ENCODE peak calls at places on chromosome 7, in six cellular contexts. R is lower lobe of right lung, X is Peyer's patch, T is skeletal muscle cell, K is upper lobe of right lung, N is PC-3. C is an unnamed sample.

GRCh38 chr7:122166708-122167107 is 22.7 kb upstream of the AASS start:
- DNase-seq in X (no peak), N (peak; percentile 64), R (no peak), K (no peak), T (no peak), C (peak; percentile 55)

GRCh38 chr7:88328787-88329186 is 22.1 kb upstream of the STEAP4 start:
- DNase-seq in X (no peak), K (no peak), N (no peak), T (no peak), R (no peak), C (no peak)

GRCh38 chr7:129665013-129665401 is 53.5 kb downstream of the NRF1 start:
- DNase-seq in X (no peak), T (peak; percentile 92), R (no peak), K (no peak), N (peak; percentile 96), C (peak; percentile 75)

GRCh38 chr7:94823952-94824351 is 83.4 kb upstream of the PPP1R9A start:
- DNase-seq in X (no peak), T (peak; percentile 31), N (peak; percentile 77), K (no peak), R (no peak), C (peak; percentile 7)

GRCh38 chr7:155803418-155804376 is 8.6 kb downstream of the SHH start:
- DNase-seq in X (peak; percentile 74), R (peak; percentile 91), T (no peak), N (peak; percentile 53), K (peak; percentile 94), C (peak; percentile 45)

GRCh38 chr7:74453321-74454011 is at the start of gene GTF2IRD1:
- DNase-seq in K (peak; percentile 85), T (peak; percentile 50), N (peak; percentile 55), R (peak; percentile 77), X (peak; percentile 82), C (peak; percentile 92)

GRCh38 chr7:66639773-66640172 is 11.1 kb downstream of the KCTD7 start:
- DNase-seq in K (no peak), T (no peak), R (no peak), N (no peak), X (no peak), C (no peak)

GRCh38 chr7:47180268-47180826 is 401.6 kb downstream of the TNS3 start:
- DNase-seq in K (no peak), N (peak; percentile 73), T (peak; percentile 31), X (no peak), R (no peak), C (peak; percentile 90)

GRCh38 chr7:94710256-94710655 is 54.3 kb upstream of the SGCE start:
- DNase-seq in T (no peak), K (no peak), X (no peak), N (peak; percentile 7), R (no peak), C (peak; percentile 31)

GRCh38 chr7:33882040-33882800 is 23.1 kb upstream of the BMPER start:
- DNase-seq in T (no peak), N (no peak), X (no peak), K (no peak), R (no peak), C (no peak)

GRCh38 chr7:102167254-102167653 is 119.4 kb upstream of the SH2B2 start:
- DNase-seq in T (no peak), N (no peak), K (no peak), R (no peak), X (no peak), C (no peak)

GRCh38 chr7:131068604-131069021 is 259.1 kb upstream of the MKLN1 start:
- DNase-seq in R (no peak), X (no peak), N (peak; percentile 18), T (no peak), K (no peak), C (peak; percentile 59)

GRCh38 chr7:37901890-37902524 is 14.6 kb downstream of the SFRP4 start:
- DNase-seq in N (peak; percentile 73), R (no peak), T (no peak), K (no peak), X (no peak), C (peak; percentile 65)

GRCh38 chr7:151383638-151384351 is 26.0 kb downstream of the WDR86 start:
- DNase-seq in T (no peak), X (no peak), K (peak; percentile 50), N (no peak), R (no peak), C (no peak)

GRCh38 chr7:90595801-90596683 is at the start of gene CDK14:
- DNase-seq in N (peak; percentile 59), R (peak; percentile 91), K (peak; percentile 91), T (no peak), X (peak; percentile 84), C (peak; percentile 93)

GRCh38 chr7:13920053-13920697 is 69.3 kb downstream of the ETV1 start:
- DNase-seq in X (no peak), K (no peak), N (peak; percentile 97), R (no peak), T (peak; percentile 100), C (peak; percentile 96)

GRCh38 chr7:16794990-16795389 is 9.8 kb downstream of the AGR2 start:
- DNase-seq in T (no peak), N (no peak), K (no peak), R (no peak), X (no peak), C (no peak)

GRCh38 chr7:159118220-159118595 is 26.5 kb downstream of the VIPR2 start:
- DNase-seq in K (no peak), X (no peak), T (no peak), N (no peak), R (no peak), C (no peak)

GRCh38 chr7:67738-68395 is 124.5 kb upstream of the FAM20C start:
- DNase-seq in T (no peak), N (peak; percentile 72), R (peak; percentile 30), X (no peak), K (peak; percentile 39), C (no peak)

GRCh38 chr7:131880078-131880477 is 323.6 kb upstream of the PODXL start:
- DNase-seq in R (no peak), X (no peak), T (no peak), N (no peak), K (no peak), C (no peak)

GRCh38 chr7:13981070-13981469 is 8.4 kb downstream of the ETV1 start:
- DNase-seq in N (peak; percentile 91), X (no peak), K (no peak), T (peak; percentile 96), R (no peak), C (peak; percentile 93)

GRCh38 chr7:69602522-69602921 is 4.2 kb downstream of the AUTS2 start:
- DNase-seq in X (no peak), T (no peak), K (no peak), N (no peak), R (no peak), C (no peak)

GRCh38 chr7:30911561-30911969 is at the start of gene AQP1:
- DNase-seq in T (no peak), R (peak; percentile 91), K (peak; percentile 95), X (peak; percentile 75), N (no peak), C (no peak)

GRCh38 chr7:82319674-82320118 is 123.9 kb downstream of the CACNA2D1 start:
- DNase-seq in R (peak; percentile 51), T (peak; percentile 62), K (peak; percentile 63), X (no peak), N (no peak), C (peak; percentile 74)

GRCh38 chr7:82067628-82068264 is 297.9 kb upstream of the HGF start:
- DNase-seq in R (no peak), N (no peak), K (no peak), X (no peak), T (no peak), C (no peak)

GRCh38 chr7:131357282-131357880 is 29.7 kb downstream of the MKLN1 start:
- DNase-seq in X (no peak), R (no peak), K (no peak), N (peak; percentile 13), T (no peak), C (no peak)

GRCh38 chr7:159103382-159104187 is 41.1 kb downstream of the VIPR2 start:
- DNase-seq in K (peak; percentile 53), T (no peak), X (peak; percentile 26), R (peak; percentile 22), N (no peak), C (no peak)

GRCh38 chr7:94087664-94088352 is 83.7 kb upstream of the BET1 start:
- DNase-seq in T (peak; percentile 55), K (no peak), N (peak; percentile 81), R (no peak), X (no peak), C (peak; percentile 87)

GRCh38 chr7:151687523-151688235 is 168.0 kb upstream of the RHEB start:
- DNase-seq in T (peak; percentile 74), N (peak; percentile 99), R (peak; percentile 73), X (no peak), K (peak; percentile 82), C (peak; percentile 93)

GRCh38 chr7:76354981-76355730 is 3.6 kb downstream of the YWHAG start:
- DNase-seq in N (no peak), K (no peak), T (no peak), R (no peak), X (no peak), C (no peak)
- H3K4me3 ChIP-seq in N (peak overlapping the region; percentile 95), K (no peak overlapping the region), T (no peak overlapping the region), R (no peak overlapping the region), X (no peak overlapping the region), C (peak overlapping the region; percentile 100)

GRCh38 chr7:140041626-140042385 is 20.9 kb downstream of the PARP12 start:
- DNase-seq in K (no peak), X (no peak), N (no peak), R (no peak), T (peak; percentile 33), C (peak; percentile 54)
- H3K4me3 ChIP-seq in K (no peak overlapping the region), X (no peak overlapping the region), N (no peak overlapping the region), R (no peak overlapping the region), T (no peak overlapping the region), C (no peak overlapping the region)

GRCh38 chr7:1569016-1569415 is 816 bp downstream of the PSMG3 start:
- DNase-seq in R (no peak), X (no peak), T (no peak), K (no peak), N (peak; percentile 62), C (no peak)
- H3K4me3 ChIP-seq in R (peak overlapping the region; percentile 90), X (peak overlapping the region; percentile 87), T (peak overlapping the region; percentile 91), K (peak overlapping the region; percentile 79), N (peak overlapping the region; percentile 75), C (peak overlapping the region; percentile 93)

GRCh38 chr7:99930376-99930775 is 956 bp upstream of the GJC3 start:
- DNase-seq in X (no peak), R (no peak), K (no peak), T (no peak), N (no peak), C (no peak)

GRCh38 chr7:99928994-99929729 is at the start of gene GJC3:
- DNase-seq in N (peak; percentile 59), K (peak; percentile 82), T (no peak), X (peak; percentile 63), R (peak; percentile 65), C (peak; percentile 48)

GRCh38 chr7:99927536-99927935 is 1.9 kb downstream of the GJC3 start:
- DNase-seq in N (no peak), K (no peak), R (no peak), X (no peak), T (no peak), C (no peak)

GRCh38 chr7:99928188-99928587 is 1.2 kb downstream of the GJC3 start:
- DNase-seq in K (no peak), R (no peak), X (no peak), T (no peak), N (no peak), C (no peak)

GRCh38 chr7:99929730-99930053 is 272 bp upstream of the GJC3 start:
- DNase-seq in X (no peak), N (no peak), T (no peak), R (no peak), K (no peak), C (no peak)
- H3K4me3 ChIP-seq in X (no peak overlapping the region), N (peak overlapping the region; percentile 56), T (no peak overlapping the region), R (peak overlapping the region; percentile 44), K (no peak overlapping the region), C (peak overlapping the region; percentile 15)

C was measured in adipocyte.